ENCODE peak calls at places on chromosomes 4 and X, in four cellular contexts. A is fibroblast of lung, O is islet precursor cell, Y is endothelial cell. D is an unnamed sample.

GRCh38 chr4:92099851-92100250 is 203.9 kb upstream of the GRID2 start:
- DNase-seq in Y (no peak), O (no peak), A (peak; percentile 4), D (peak; percentile 81)

GRCh38 chr4:37685211-37685725 is 908 bp downstream of the RELL1 start:
- DNase-seq in A (peak; percentile 85), O (no peak), Y (no peak), D (peak; percentile 46)

GRCh38 chr4:185728886-185729285 is 83.1 kb downstream of the SORBS2 start:
- DNase-seq in Y (no peak), O (no peak), A (no peak), D (no peak)

GRCh38 chr4:145380123-145380522 is 101.5 kb upstream of the SMAD1 start:
- DNase-seq in A (no peak), O (no peak), Y (no peak), D (no peak)

GRCh38 chr4:1573830-1574459 is 110.2 kb downstream of the FAM53A start:
- DNase-seq in Y (no peak), A (no peak), O (no peak), D (no peak)

GRCh38 chr4:112270643-112271484 is 14.8 kb downstream of the TIFA start:
- DNase-seq in Y (no peak), A (peak; percentile 82), O (no peak), D (no peak)

GRCh38 chr4:45662996-45663395 is 460.9 kb downstream of the GABRG1 start:
- DNase-seq in O (no peak), Y (no peak), A (peak; percentile 87), D (no peak)

GRCh38 chrX:105744946-105745345 is 77.4 kb upstream of the NRK start:
- DNase-seq in A (no peak), Y (no peak), O (no peak), D (no peak)

GRCh38 chr4:138308421-138308820 is 66.3 kb upstream of the SLC7A11 start:
- DNase-seq in Y (no peak), O (peak; percentile 97), A (no peak), D (no peak)

GRCh38 chr4:165635261-165635838 is 237.7 kb upstream of the TLL1 start:
- DNase-seq in Y (no peak), O (peak; percentile 86), A (no peak), D (no peak)

GRCh38 chrX:133994576-133994975 is 9.2 kb upstream of the GPC3 start:
- DNase-seq in O (no peak), Y (no peak), A (peak; percentile 22), D (no peak)

GRCh38 chrX:38831949-38832348 is 30.7 kb downstream of the MID1IP1 start:
- DNase-seq in O (no peak), A (no peak), Y (no peak), D (no peak)

D was measured in mesendoderm.